ENCODE peak calls at places on chromosomes 4 and X, in six cellular contexts. J is ovary, U is Peyer's patch, T is A549, Y is uterus, B is sigmoid colon. X is an unnamed sample.

GRCh38 chr4:13527192-13527982 is 16.9 kb downstream of the NKX3-2 start:
- DNase-seq in U (no peak), B (peak), Y (no peak), T (no peak), J (no peak), X (no peak)

GRCh38 chrX:153441981-153442380 is 3.9 kb downstream of the TREX2 start:
- DNase-seq in J (no peak), Y (no peak), B (no peak), U (no peak), T (no peak), X (no peak)

GRCh38 chr4:185708348-185708747 is 103.6 kb downstream of the SORBS2 start:
- DNase-seq in Y (no peak), B (no peak), J (no peak), T (no peak), U (no peak), X (no peak)

GRCh38 chr4:159534655-159535054 is 431.8 kb downstream of the RAPGEF2 start:
- DNase-seq in J (no peak), Y (no peak), B (no peak), T (no peak), U (no peak), X (no peak)

GRCh38 chr4:184383497-184384055 is 90.8 kb downstream of the IRF2 start:
- DNase-seq in U (no peak), B (peak), J (peak), T (peak), Y (peak), X (peak)

GRCh38 chrX:111868726-111869638 is 7.0 kb upstream of the TRPC5OS start:
- DNase-seq in B (no peak), T (no peak), U (no peak), Y (no peak), J (no peak), X (no peak)

GRCh38 chr4:7044415-7044930 is 1.3 kb downstream of the TADA2B start:
- DNase-seq in U (no peak), Y (no peak), B (no peak), J (peak), T (no peak), X (no peak)

GRCh38 chr4:144591401-144591800 is 54.6 kb upstream of the HHIP start:
- DNase-seq in U (no peak), B (no peak), J (no peak), T (peak), Y (no peak), X (no peak)

GRCh38 chr4:182268966-182269365 is 25.8 kb downstream of the TENM3 start:
- DNase-seq in T (no peak), U (no peak), J (no peak), Y (no peak), B (no peak), X (no peak)

GRCh38 chr4:68719075-68719473 is 48.6 kb upstream of the UGT2B15 start:
- DNase-seq in U (no peak), B (no peak), T (no peak), J (no peak), Y (no peak), X (no peak)

GRCh38 chr4:127997534-127998388 is 32.6 kb downstream of the ABHD18 start:
- DNase-seq in Y (no peak), J (no peak), T (peak), U (no peak), B (no peak), X (peak)

GRCh38 chrX:10749113-10749512 is 128.7 kb upstream of the MID1 start:
- DNase-seq in J (no peak), T (no peak), Y (no peak), B (no peak), U (no peak), X (no peak)

GRCh38 chrX:107775734-107776511 is at the start of gene TSC22D3:
- DNase-seq in T (peak), U (peak), Y (peak), B (peak), J (peak), X (peak)
- TF ChIP-seq POLR2A in T (no peak), U (peak), Y (peak), B (no peak), J (peak), X (no peak)

DNA sequence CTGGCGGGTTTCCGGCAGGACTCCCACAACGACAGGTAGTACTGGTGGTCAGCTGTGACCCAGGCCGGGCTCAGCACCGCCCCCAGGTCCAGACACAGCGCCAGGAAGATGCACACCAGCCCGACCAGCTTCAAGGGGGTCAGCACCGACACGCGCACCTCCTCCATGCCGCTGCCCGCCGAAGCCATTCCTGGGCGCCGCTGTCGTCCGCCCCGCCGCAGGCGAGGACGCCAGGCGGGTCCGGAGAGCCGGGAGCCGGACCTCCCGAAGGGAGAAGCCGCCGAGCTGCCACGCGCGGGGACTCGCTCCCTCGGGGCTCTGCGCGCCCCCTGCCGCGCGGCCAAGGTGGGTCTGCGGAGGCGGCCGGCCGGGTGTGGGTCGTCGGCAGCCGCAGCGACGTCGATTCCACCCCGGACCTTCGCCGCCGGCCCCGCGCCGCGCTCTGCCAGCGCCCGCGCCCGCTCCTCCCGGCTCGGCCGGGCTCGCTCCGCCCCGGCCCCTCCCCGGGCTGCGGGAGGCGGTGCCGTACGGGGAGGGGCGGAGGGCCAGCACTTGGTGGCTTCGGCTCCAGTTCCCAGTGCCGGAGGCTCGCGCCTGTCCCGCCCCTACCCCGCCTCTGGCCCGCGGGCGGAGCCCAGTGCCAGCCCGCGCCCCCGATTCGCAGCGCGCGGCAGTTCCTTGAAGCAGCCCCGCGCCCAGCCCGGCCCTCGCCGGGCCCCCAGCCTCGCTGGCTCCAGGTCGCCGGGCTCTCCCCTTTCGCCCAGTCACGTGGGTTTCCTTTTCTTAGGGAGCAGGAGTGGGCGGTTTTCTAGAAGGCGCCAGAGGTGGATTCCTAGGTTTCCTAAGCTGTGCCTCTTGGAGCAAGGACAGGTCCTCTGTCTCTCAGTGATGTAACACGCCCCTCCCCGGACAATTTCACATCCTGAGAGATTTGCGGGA is at the start of gene TMEM47:
- DNase-seq in T (peak), U (no peak), Y (peak), B (peak), J (peak), X (peak)
- TF ChIP-seq POLR2A in T (peak), U (no peak), Y (peak), B (no peak), J (peak), X (no peak)

DNA sequence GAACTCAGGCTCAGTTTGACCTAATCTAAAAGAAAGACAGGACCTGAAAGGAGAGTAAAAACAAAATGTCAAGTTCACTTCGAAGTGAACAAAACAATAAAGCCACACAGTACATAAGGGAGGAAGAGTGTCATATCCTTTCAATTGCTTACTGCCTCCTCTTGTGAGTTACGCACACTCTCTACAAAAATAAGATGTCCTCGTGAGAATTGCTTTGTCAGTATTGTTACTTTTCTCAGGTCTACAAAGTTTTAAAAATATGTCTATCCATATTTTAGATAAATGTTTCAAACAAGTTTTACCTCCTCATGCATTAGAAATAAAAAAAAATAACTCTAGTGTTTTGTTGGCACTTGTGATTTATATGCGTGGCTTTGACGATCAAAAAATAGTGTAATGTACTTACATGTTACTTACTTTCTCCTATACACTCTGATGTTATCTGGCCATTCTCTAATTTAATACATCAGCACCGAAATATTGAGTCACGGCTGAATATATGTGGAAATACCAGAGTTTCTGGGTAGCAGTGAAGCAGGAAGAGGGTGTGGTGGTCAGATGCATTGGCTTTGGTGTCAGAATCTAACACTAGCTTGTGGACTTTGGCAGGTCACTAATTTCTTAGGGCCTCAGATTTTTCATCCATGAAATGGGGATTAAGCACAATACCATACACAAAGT is 8.1 kb upstream of the MRPL1 start:
- DNase-seq in J (no peak), T (no peak), B (no peak), U (no peak), Y (no peak), X (no peak)
- TF ChIP-seq POLR2A in J (no peak), T (no peak), B (no peak), U (no peak), Y (no peak), X (no peak)

GRCh38 chr4:140463610-140464009 is 34.5 kb downstream of the MGAT4D start:
- DNase-seq in Y (no peak), B (no peak), U (no peak), T (no peak), J (no peak), X (no peak)

DNA sequence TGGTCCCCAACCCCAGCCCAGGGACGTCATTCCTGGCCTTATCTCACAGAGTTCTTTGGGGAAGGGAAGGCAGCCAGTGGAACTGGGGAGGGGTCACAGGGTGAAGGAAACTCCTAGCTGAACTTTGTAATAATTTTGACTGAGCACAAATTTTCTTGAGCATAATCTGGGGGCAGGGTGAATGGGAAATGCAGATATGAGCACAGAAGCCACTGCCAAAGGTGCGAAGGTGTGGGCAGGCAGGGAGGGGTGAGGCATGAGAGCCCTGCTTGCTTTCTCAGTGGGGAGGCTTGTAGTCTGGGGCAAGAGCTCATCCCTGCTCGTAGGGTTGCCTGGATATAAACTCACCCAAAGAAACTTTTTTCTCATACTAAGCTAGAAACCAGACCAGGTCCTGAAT is 34.9 kb downstream of the MGAT4D start:
- DNase-seq in B (no peak), U (no peak), J (no peak), T (no peak), Y (no peak), X (no peak)
- TF ChIP-seq POLR2A in B (no peak), U (no peak), J (no peak), T (no peak), Y (no peak), X (no peak)

GRCh38 chrX:129905787-129906580 is at the start of gene UTP14A:
- DNase-seq in Y (peak), J (peak), U (peak), B (peak), T (peak), X (peak)
- TF ChIP-seq POLR2A in Y (peak), J (peak), U (peak), B (no peak), T (peak), X (peak)

GRCh38 chr4:10115657-10116624 is 658 bp downstream of the WDR1 start:
- DNase-seq in Y (peak), J (peak), U (peak), B (no peak), T (peak), X (no peak)
- TF ChIP-seq POLR2A in Y (no peak), J (no peak), U (peak), B (no peak), T (no peak), X (no peak)